ENCODE peak calls at places on chromosomes 1 and 21, in five cellular contexts. E is lower leg skin, P is AG04450, Y is MG63, H is SJSA1. L is an unnamed sample.

GRCh38 chr1:57590978-57591377 is 167.1 kb upstream of the DAB1 start:
- DNase-seq in P (no peak), E (no peak), H (no peak), Y (no peak), L (no peak)

GRCh38 chr1:236021424-236022135 is 43.3 kb downstream of the NID1 start:
- DNase-seq in Y (peak), H (no peak), P (no peak), E (no peak), L (no peak)

GRCh38 chr1:24705260-24706073 is 39.8 kb upstream of the CLIC4 start:
- DNase-seq in E (peak), H (peak), P (peak), Y (peak), L (peak)

GRCh38 chr1:2113620-2114135 is 63.5 kb downstream of the PRKCZ start:
- DNase-seq in P (no peak), Y (no peak), E (no peak), H (no peak), L (no peak)

GRCh38 chr1:9473032-9473792 is 66.1 kb upstream of the SLC25A33 start:
- DNase-seq in P (peak), H (peak), Y (peak), E (peak), L (peak)

GRCh38 chr1:68571499-68571898 is 74.6 kb upstream of the DEPDC1 start:
- DNase-seq in E (no peak), P (no peak), Y (no peak), H (no peak), L (no peak)

GRCh38 chr1:206117151-206117948 is at the start of gene AVPR1B:
- DNase-seq in P (no peak), H (no peak), E (no peak), Y (peak), L (peak)

GRCh38 chr21:16004121-16004520 is 274.3 kb downstream of the USP25 start:
- DNase-seq in E (no peak), Y (no peak), P (no peak), H (no peak), L (no peak)

GRCh38 chr1:230754831-230755230 is 7.6 kb downstream of the CAPN9 start:
- DNase-seq in P (no peak), Y (peak), E (no peak), H (no peak), L (peak)

GRCh38 chr1:27645071-27645415 is 10.1 kb upstream of the FGR start:
- DNase-seq in P (no peak), H (no peak), Y (no peak), E (no peak), L (no peak)

GRCh38 chr21:46498335-46499050 is 39.8 kb downstream of the DIP2A start:
- DNase-seq in H (no peak), Y (no peak), P (no peak), E (no peak), L (no peak)

GRCh38 chr1:156503672-156504055 is 3.1 kb upstream of the MEF2D start:
- DNase-seq in Y (no peak), P (no peak), H (no peak), E (no peak), L (no peak)

GRCh38 chr21:34200288-34200905 is 127.0 kb downstream of the MRPS6 start:
- DNase-seq in P (no peak), Y (no peak), E (peak), H (no peak), L (no peak)

GRCh38 chr21:34202553-34203332 is 129.4 kb downstream of the MRPS6 start:
- DNase-seq in Y (no peak), E (peak), H (no peak), P (no peak), L (no peak)

GRCh38 chr21:34201001-34201400 is 127.6 kb downstream of the MRPS6 start:
- DNase-seq in E (peak), Y (no peak), H (no peak), P (no peak), L (no peak)

GRCh38 chr21:34199121-34199910 is 125.9 kb downstream of the MRPS6 start:
- DNase-seq in Y (no peak), H (no peak), P (no peak), E (peak), L (no peak)

GRCh38 chr21:34201441-34201838 is 128.1 kb downstream of the MRPS6 start:
- DNase-seq in H (no peak), Y (no peak), E (no peak), P (no peak), L (no peak)
- H3K4me3 ChIP-seq in H (peak), Y (peak), E (no peak), P (peak), L (no peak)

GRCh38 chr1:79599257-79599656 is 592.7 kb upstream of the ADGRL4 start:
- DNase-seq in Y (no peak), P (no peak), H (no peak), E (no peak), L (no peak)
- H3K4me3 ChIP-seq in Y (no peak), P (no peak), H (no peak), E (no peak), L (no peak)

GRCh38 chr1:46690931-46691411 is 19.3 kb downstream of the TEX38 start:
- DNase-seq in E (no peak), Y (no peak), H (no peak), P (no peak), L (no peak)
- H3K4me3 ChIP-seq in E (no peak), Y (no peak), H (no peak), P (no peak), L (no peak)

GRCh38 chr21:20086508-20086907 is 911.7 kb upstream of the NCAM2 start:
- DNase-seq in E (no peak), H (no peak), Y (no peak), P (no peak), L (no peak)
- H3K4me3 ChIP-seq in E (no peak), H (no peak), Y (no peak), P (no peak), L (no peak)

GRCh38 chr21:43744725-43745124 is 25.8 kb downstream of the PDXK start:
- DNase-seq in H (no peak), Y (no peak), P (no peak), E (no peak), L (no peak)
- H3K4me3 ChIP-seq in H (no peak), Y (no peak), P (no peak), E (no peak), L (no peak)

GRCh38 chr1:158794247-158794646 is 13.2 kb upstream of the OR6N2 start:
- DNase-seq in H (no peak), E (no peak), P (no peak), Y (no peak), L (no peak)
- H3K4me3 ChIP-seq in H (no peak), E (no peak), P (no peak), Y (no peak), L (no peak)

DNA sequence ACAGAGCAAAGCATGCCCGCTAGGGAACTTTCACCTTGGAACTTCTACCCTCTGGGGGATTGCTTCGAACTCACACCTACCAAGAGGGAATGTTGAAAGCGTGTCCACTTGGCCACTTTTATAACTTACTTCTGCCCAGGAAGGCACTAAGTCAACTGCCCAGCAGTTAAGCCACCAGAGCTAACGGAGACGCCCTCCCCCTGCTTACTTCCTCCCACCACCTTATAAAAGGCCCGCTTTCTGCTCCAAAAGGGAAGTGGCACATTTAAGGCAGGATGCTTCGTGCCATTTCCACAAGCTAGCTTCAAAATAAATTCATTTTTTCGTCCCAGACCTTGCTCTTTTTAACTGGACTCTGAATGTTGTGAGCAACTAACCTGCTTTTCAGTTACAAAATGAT is 3.2 kb upstream of the AK2 start:
- DNase-seq in P (no peak), H (no peak), E (no peak), Y (no peak), L (no peak)
- H3K4me3 ChIP-seq in P (no peak), H (no peak), E (no peak), Y (no peak), L (no peak)

GRCh38 chr1:183804916-183805734 is at the start of gene RGL1:
- DNase-seq in Y (peak), E (peak), P (no peak), H (peak), L (peak)

GRCh38 chr1:183801649-183802048 is 3.3 kb upstream of the RGL1 start:
- DNase-seq in P (no peak), Y (no peak), E (no peak), H (no peak), L (no peak)

GRCh38 chr1:183806086-183806485 is 1.2 kb downstream of the RGL1 start:
- DNase-seq in E (no peak), H (peak), Y (no peak), P (no peak), L (no peak)

GRCh38 chr1:183806650-183807049 is 1.7 kb downstream of the RGL1 start:
- DNase-seq in H (no peak), P (no peak), E (no peak), Y (no peak), L (no peak)

DNA sequence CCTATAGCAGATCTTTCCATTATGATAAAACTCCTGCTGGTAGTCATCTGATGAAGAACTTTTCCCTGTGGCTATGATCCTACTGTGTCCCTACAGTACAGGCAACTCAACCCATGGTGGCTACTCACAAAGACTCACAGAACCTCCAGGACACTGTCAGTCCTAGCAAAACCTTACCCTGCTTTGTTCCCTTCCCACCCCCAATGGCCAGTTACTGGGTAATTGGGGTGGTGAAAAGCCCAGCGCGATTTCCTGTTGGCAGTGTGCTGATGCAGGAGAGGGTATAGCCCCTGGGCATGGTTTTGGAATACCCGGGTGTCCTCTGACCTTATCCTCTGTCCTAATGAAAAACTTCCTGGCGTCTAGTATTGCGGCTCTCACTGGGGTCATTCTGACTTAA is 538 bp upstream of the RGL1 start:
- DNase-seq in P (no peak), E (peak), Y (no peak), H (no peak), L (no peak)
- H3K4me3 ChIP-seq in P (peak), E (no peak), Y (no peak), H (peak), L (no peak)

GRCh38 chr1:155295183-155295941 is 5.9 kb downstream of the PKLR start:
- DNase-seq in Y (no peak), P (no peak), H (no peak), E (no peak), L (no peak)
- H3K4me3 ChIP-seq in Y (no peak), P (no peak), H (no peak), E (no peak), L (no peak)